ENCODE peak calls at places on chromosomes 1 and 21, in ten cellular contexts. One of them, this sample, is unnamed.

GRCh38 chr21:26115899-26116298 is 54.7 kb downstream of the APP start:
- DNase-seq in HCT116: no peak
- DNase-seq in HFF-Myc: no peak
- DNase-seq in AG10803: peak
- DNase-seq in Calu3: no peak
- DNase-seq in AG04450: peak
- DNase-seq in MCF 10A: no peak
- DNase-seq in endothelial cell of umbilical vein: peak
- DNase-seq in B cell: no peak
- DNase-seq in esophagus squamous epithelium: no peak
- DNase-seq in this sample: no peak

GRCh38 chr1:111417755-111418154 is 9.8 kb downstream of the OVGP1 start:
- DNase-seq in HCT116: no peak
- DNase-seq in HFF-Myc: no peak
- DNase-seq in AG10803: peak
- DNase-seq in Calu3: no peak
- DNase-seq in AG04450: peak
- DNase-seq in MCF 10A: peak
- DNase-seq in endothelial cell of umbilical vein: no peak
- DNase-seq in B cell: no peak
- DNase-seq in esophagus squamous epithelium: no peak
- DNase-seq in this sample: no peak

GRCh38 chr1:185159966-185160365 is 3.0 kb downstream of the SWT1 start:
- DNase-seq in HCT116: no peak
- DNase-seq in HFF-Myc: no peak
- DNase-seq in AG10803: no peak
- DNase-seq in Calu3: no peak
- DNase-seq in AG04450: no peak
- DNase-seq in MCF 10A: peak
- DNase-seq in endothelial cell of umbilical vein: no peak
- DNase-seq in B cell: no peak
- DNase-seq in esophagus squamous epithelium: no peak
- DNase-seq in this sample: no peak

GRCh38 chr1:115168026-115168425 is 78.7 kb upstream of the TSPAN2 start:
- DNase-seq in HCT116: no peak
- DNase-seq in HFF-Myc: no peak
- DNase-seq in AG10803: no peak
- DNase-seq in Calu3: no peak
- DNase-seq in AG04450: no peak
- DNase-seq in MCF 10A: peak
- DNase-seq in endothelial cell of umbilical vein: no peak
- DNase-seq in B cell: no peak
- DNase-seq in esophagus squamous epithelium: no peak
- DNase-seq in this sample: no peak

GRCh38 chr1:33456302-33456886 is 16.1 kb upstream of the ZSCAN20 start:
- DNase-seq in HCT116: no peak
- DNase-seq in HFF-Myc: no peak
- DNase-seq in AG10803: no peak
- DNase-seq in Calu3: no peak
- DNase-seq in AG04450: no peak
- DNase-seq in MCF 10A: no peak
- DNase-seq in endothelial cell of umbilical vein: no peak
- DNase-seq in B cell: no peak
- DNase-seq in esophagus squamous epithelium: no peak
- DNase-seq in this sample: no peak

GRCh38 chr1:54806931-54807611 is 5.9 kb upstream of the TTC22 start:
- DNase-seq in HCT116: peak
- DNase-seq in HFF-Myc: no peak
- DNase-seq in AG10803: peak
- DNase-seq in Calu3: peak
- DNase-seq in AG04450: no peak
- DNase-seq in MCF 10A: no peak
- DNase-seq in endothelial cell of umbilical vein: no peak
- DNase-seq in B cell: no peak
- DNase-seq in esophagus squamous epithelium: no peak
- DNase-seq in this sample: no peak

GRCh38 chr1:95384570-95384969 is 150.6 kb downstream of the RWDD3 start:
- DNase-seq in HCT116: no peak
- DNase-seq in HFF-Myc: no peak
- DNase-seq in AG10803: no peak
- DNase-seq in Calu3: peak
- DNase-seq in AG04450: no peak
- DNase-seq in MCF 10A: peak
- DNase-seq in endothelial cell of umbilical vein: peak
- DNase-seq in B cell: peak
- DNase-seq in esophagus squamous epithelium: no peak
- DNase-seq in this sample: peak

GRCh38 chr1:78069784-78070183 is 24.0 kb downstream of the GIPC2 start:
- DNase-seq in HCT116: no peak
- DNase-seq in HFF-Myc: no peak
- DNase-seq in AG10803: no peak
- DNase-seq in Calu3: no peak
- DNase-seq in AG04450: no peak
- DNase-seq in MCF 10A: no peak
- DNase-seq in endothelial cell of umbilical vein: no peak
- DNase-seq in B cell: no peak
- DNase-seq in esophagus squamous epithelium: no peak
- DNase-seq in this sample: no peak

GRCh38 chr1:22289251-22289995 is 146.5 kb upstream of the WNT4 start:
- DNase-seq in HCT116: no peak
- DNase-seq in HFF-Myc: no peak
- DNase-seq in AG10803: no peak
- DNase-seq in Calu3: no peak
- DNase-seq in AG04450: no peak
- DNase-seq in MCF 10A: no peak
- DNase-seq in endothelial cell of umbilical vein: no peak
- DNase-seq in B cell: no peak
- DNase-seq in esophagus squamous epithelium: no peak
- DNase-seq in this sample: no peak

GRCh38 chr1:164668451-164668850 is 109.5 kb downstream of the PBX1 start:
- DNase-seq in HCT116: no peak
- DNase-seq in HFF-Myc: no peak
- DNase-seq in AG10803: no peak
- DNase-seq in Calu3: no peak
- DNase-seq in AG04450: no peak
- DNase-seq in MCF 10A: no peak
- DNase-seq in endothelial cell of umbilical vein: no peak
- DNase-seq in B cell: no peak
- DNase-seq in esophagus squamous epithelium: no peak
- DNase-seq in this sample: peak

DNA sequence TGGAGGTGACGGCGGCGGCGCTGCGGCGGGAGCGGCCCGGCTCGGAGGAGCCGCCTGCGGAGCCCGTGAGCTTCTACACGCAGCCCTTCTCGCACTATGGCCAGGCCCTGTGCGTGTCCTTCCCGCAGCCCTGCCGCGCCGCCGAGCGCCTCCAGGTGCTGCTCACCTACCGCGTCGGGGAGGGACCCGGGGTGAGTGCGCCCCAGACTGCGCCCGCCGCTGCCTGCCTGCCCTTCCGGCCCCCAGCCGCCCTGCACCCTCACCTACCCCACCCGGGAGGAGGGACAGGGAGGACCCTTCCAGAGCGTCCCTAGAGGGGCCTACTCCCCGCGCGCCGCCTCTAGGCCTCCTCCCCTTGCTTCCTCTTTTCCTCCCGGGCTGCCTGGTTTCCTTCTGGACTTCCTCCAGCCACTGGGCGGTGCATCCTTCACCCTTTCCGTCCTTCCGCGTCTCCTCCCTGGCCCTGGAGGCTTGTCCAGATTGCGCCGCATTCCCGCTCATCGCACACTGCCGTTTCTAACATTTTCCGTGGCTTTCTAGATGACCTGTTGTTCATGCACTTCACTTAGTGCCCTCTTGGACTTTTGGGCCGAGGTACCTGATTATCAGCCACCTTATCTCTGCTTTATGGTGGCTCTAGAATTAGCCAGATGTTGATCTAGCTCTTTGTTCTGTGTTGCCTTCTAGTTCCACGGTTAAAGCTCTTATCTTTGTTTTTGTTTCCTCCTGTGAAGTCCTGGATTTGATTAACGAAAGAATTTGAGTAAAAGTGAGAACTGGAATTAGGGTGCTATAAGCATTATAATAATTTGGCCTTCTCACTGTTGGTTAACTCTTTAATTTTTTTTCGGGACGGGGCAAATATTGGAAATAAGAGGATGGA is 716 bp downstream of the RNPEP start:
- DNase-seq in HCT116: peak
- DNase-seq in HFF-Myc: peak
- DNase-seq in AG10803: peak
- DNase-seq in Calu3: peak
- DNase-seq in AG04450: peak
- DNase-seq in MCF 10A: peak
- DNase-seq in endothelial cell of umbilical vein: peak
- DNase-seq in B cell: peak
- DNase-seq in esophagus squamous epithelium: no peak
- DNase-seq in this sample: peak
- TF ChIP-seq CTCF in HCT116: no peak
- TF ChIP-seq CTCF in HFF-Myc: no peak
- TF ChIP-seq CTCF in AG10803: no peak
- TF ChIP-seq CTCF in Calu3: peak
- TF ChIP-seq CTCF in AG04450: peak
- TF ChIP-seq CTCF in MCF 10A: peak
- TF ChIP-seq CTCF in endothelial cell of umbilical vein: no peak
- TF ChIP-seq CTCF in B cell: no peak
- TF ChIP-seq CTCF in esophagus squamous epithelium: peak
- TF ChIP-seq CTCF in this sample: peak

GRCh38 chr1:208204779-208205178 is 39.4 kb downstream of the PLXNA2 start:
- DNase-seq in HCT116: no peak
- DNase-seq in HFF-Myc: no peak
- DNase-seq in AG10803: peak
- DNase-seq in Calu3: no peak
- DNase-seq in AG04450: no peak
- DNase-seq in MCF 10A: no peak
- DNase-seq in endothelial cell of umbilical vein: no peak
- DNase-seq in B cell: no peak
- DNase-seq in esophagus squamous epithelium: no peak
- DNase-seq in this sample: no peak

GRCh38 chr1:208201241-208201640 is 42.9 kb downstream of the PLXNA2 start:
- DNase-seq in HCT116: no peak
- DNase-seq in HFF-Myc: peak
- DNase-seq in AG10803: peak
- DNase-seq in Calu3: peak
- DNase-seq in AG04450: peak
- DNase-seq in MCF 10A: peak
- DNase-seq in endothelial cell of umbilical vein: peak
- DNase-seq in B cell: no peak
- DNase-seq in esophagus squamous epithelium: no peak
- DNase-seq in this sample: peak

GRCh38 chr1:208202333-208202987 is 41.7 kb downstream of the PLXNA2 start:
- DNase-seq in HCT116: no peak
- DNase-seq in HFF-Myc: no peak
- DNase-seq in AG10803: no peak
- DNase-seq in Calu3: no peak
- DNase-seq in AG04450: no peak
- DNase-seq in MCF 10A: no peak
- DNase-seq in endothelial cell of umbilical vein: no peak
- DNase-seq in B cell: no peak
- DNase-seq in esophagus squamous epithelium: no peak
- DNase-seq in this sample: no peak

GRCh38 chr1:208203848-208204609 is 40.2 kb downstream of the PLXNA2 start:
- DNase-seq in HCT116: no peak
- DNase-seq in HFF-Myc: no peak
- DNase-seq in AG10803: peak
- DNase-seq in Calu3: no peak
- DNase-seq in AG04450: no peak
- DNase-seq in MCF 10A: no peak
- DNase-seq in endothelial cell of umbilical vein: peak
- DNase-seq in B cell: no peak
- DNase-seq in esophagus squamous epithelium: no peak
- DNase-seq in this sample: no peak

GRCh38 chr1:208203127-208203847 is 40.9 kb downstream of the PLXNA2 start:
- DNase-seq in HCT116: no peak
- DNase-seq in HFF-Myc: no peak
- DNase-seq in AG10803: peak
- DNase-seq in Calu3: peak
- DNase-seq in AG04450: no peak
- DNase-seq in MCF 10A: peak
- DNase-seq in endothelial cell of umbilical vein: peak
- DNase-seq in B cell: no peak
- DNase-seq in esophagus squamous epithelium: no peak
- DNase-seq in this sample: peak
- TF ChIP-seq CTCF in HCT116: no peak
- TF ChIP-seq CTCF in HFF-Myc: no peak
- TF ChIP-seq CTCF in AG10803: no peak
- TF ChIP-seq CTCF in Calu3: no peak
- TF ChIP-seq CTCF in AG04450: no peak
- TF ChIP-seq CTCF in MCF 10A: no peak
- TF ChIP-seq CTCF in endothelial cell of umbilical vein: no peak
- TF ChIP-seq CTCF in B cell: no peak
- TF ChIP-seq CTCF in esophagus squamous epithelium: no peak
- TF ChIP-seq CTCF in this sample: no peak

DNA sequence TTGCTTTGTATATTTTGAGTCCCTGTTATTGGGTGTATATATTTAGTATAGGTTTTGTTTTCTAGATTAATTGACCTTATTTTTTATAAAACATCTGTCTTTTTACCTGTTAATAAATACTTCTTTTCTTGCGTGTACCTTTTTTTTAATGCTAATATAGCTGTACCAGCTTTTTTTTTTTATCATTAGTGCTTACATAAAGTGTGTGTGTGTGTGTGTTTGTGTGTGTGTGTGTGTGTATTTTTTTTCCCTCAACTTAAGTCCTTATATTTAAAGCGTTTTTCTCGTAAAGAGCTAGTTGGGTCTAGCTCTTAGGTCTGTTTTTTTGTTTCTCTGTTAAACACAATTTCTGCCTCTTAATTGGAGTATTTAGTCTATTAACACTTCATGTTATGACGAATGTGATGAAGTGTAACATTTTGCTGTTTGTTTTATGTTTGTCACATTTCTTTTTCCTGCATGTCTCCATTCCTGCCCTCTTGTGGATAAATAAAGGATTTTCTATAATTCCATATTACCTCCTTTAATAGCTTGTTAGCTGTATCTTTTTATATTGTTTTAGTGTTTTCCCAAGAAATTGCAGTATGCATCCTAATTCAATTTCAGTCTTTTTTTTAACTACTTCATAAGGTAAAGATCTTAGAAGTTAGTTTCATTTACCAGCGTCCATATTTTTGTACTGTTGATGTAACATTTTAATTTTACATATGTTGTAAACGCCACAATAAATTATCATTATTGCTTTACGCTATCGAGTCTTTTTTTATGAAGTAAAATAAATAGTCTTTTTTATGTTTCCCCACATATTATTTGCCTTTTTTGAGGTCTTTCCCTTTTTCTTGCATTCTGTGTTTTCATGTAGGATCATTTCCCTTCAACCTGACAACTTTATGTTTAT is 4.3 kb downstream of the PRMT2 start:
- DNase-seq in HCT116: no peak
- DNase-seq in HFF-Myc: no peak
- DNase-seq in AG10803: peak
- DNase-seq in Calu3: no peak
- DNase-seq in AG04450: no peak
- DNase-seq in MCF 10A: peak
- DNase-seq in endothelial cell of umbilical vein: peak
- DNase-seq in B cell: no peak
- DNase-seq in esophagus squamous epithelium: no peak
- DNase-seq in this sample: no peak
- TF ChIP-seq CTCF in HCT116: peak
- TF ChIP-seq CTCF in HFF-Myc: no peak
- TF ChIP-seq CTCF in AG10803: peak
- TF ChIP-seq CTCF in Calu3: no peak
- TF ChIP-seq CTCF in AG04450: peak
- TF ChIP-seq CTCF in MCF 10A: peak
- TF ChIP-seq CTCF in endothelial cell of umbilical vein: peak
- TF ChIP-seq CTCF in B cell: peak
- TF ChIP-seq CTCF in esophagus squamous epithelium: peak
- TF ChIP-seq CTCF in this sample: no peak

GRCh38 chr1:168607872-168608428 is 31.5 kb downstream of the XCL1 start:
- DNase-seq in HCT116: no peak
- DNase-seq in HFF-Myc: no peak
- DNase-seq in AG10803: no peak
- DNase-seq in Calu3: no peak
- DNase-seq in AG04450: no peak
- DNase-seq in MCF 10A: no peak
- DNase-seq in endothelial cell of umbilical vein: no peak
- DNase-seq in B cell: no peak
- DNase-seq in esophagus squamous epithelium: no peak
- DNase-seq in this sample: no peak
- TF ChIP-seq CTCF in HCT116: no peak
- TF ChIP-seq CTCF in HFF-Myc: no peak
- TF ChIP-seq CTCF in AG10803: no peak
- TF ChIP-seq CTCF in Calu3: no peak
- TF ChIP-seq CTCF in AG04450: no peak
- TF ChIP-seq CTCF in MCF 10A: no peak
- TF ChIP-seq CTCF in endothelial cell of umbilical vein: no peak
- TF ChIP-seq CTCF in B cell: no peak
- TF ChIP-seq CTCF in esophagus squamous epithelium: no peak
- TF ChIP-seq CTCF in this sample: no peak

This sample was measured in body of pancreas.